ENCODE peak calls at places on chromosomes 16 and 17, in ten cellular contexts. J, K, V, H, M, T, F, W, S and N are unnamed samples.

GRCh38 chr16:59213952-59214351 is 479.8 kb upstream of the GOT2 start:
- DNase-seq in V (no peak), J (no peak), F (no peak), K (no peak), M (no peak), T (no peak), W (no peak), H (no peak), S (no peak), N (no peak)

GRCh38 chr17:63699638-63700527 is at the start of gene LIMD2:
- DNase-seq in M (peak), F (peak), V (no peak), S (peak), T (peak), K (peak), J (peak), W (no peak), H (no peak), N (peak)

GRCh38 chr16:69471121-69471520 is 46.7 kb downstream of the CYB5B start:
- DNase-seq in K (no peak), T (no peak), W (peak), M (no peak), H (no peak), S (no peak), F (no peak), J (no peak), V (no peak), N (no peak)

GRCh38 chr16:54585094-54585493 is 298.5 kb upstream of the IRX3 start:
- DNase-seq in F (peak), V (no peak), T (no peak), K (peak), J (no peak), M (no peak), H (no peak), S (no peak), W (no peak), N (no peak)

GRCh38 chr16:58499615-58500328 is at the start of gene NDRG4:
- DNase-seq in T (peak), F (peak), S (no peak), M (no peak), W (peak), V (peak), K (peak), H (peak), J (peak), N (peak)

GRCh38 chr17:29627951-29628350 is 5.2 kb upstream of the CORO6 start:
- DNase-seq in V (no peak), W (no peak), M (no peak), H (no peak), S (no peak), J (no peak), T (no peak), K (no peak), F (no peak), N (no peak)

GRCh38 chr16:89324056-89325010 is 106.8 kb downstream of the ZNF778 start:
- DNase-seq in J (no peak), V (no peak), M (no peak), F (no peak), W (no peak), T (no peak), S (peak), K (no peak), H (no peak), N (no peak)

GRCh38 chr17:19263621-19264010 is 26.4 kb downstream of the EPN2 start:
- DNase-seq in F (no peak), T (peak), H (no peak), S (no peak), K (no peak), V (no peak), W (no peak), M (no peak), J (no peak), N (no peak)

GRCh38 chr16:48231675-48232214 is 12.4 kb upstream of the LONP2 start:
- DNase-seq in W (peak), J (peak), T (no peak), F (peak), V (no peak), H (no peak), K (peak), S (no peak), M (no peak), N (no peak)

GRCh38 chr17:39631403-39631802 is 4.7 kb downstream of the PPP1R1B start:
- DNase-seq in T (no peak), K (peak), F (peak), S (peak), V (no peak), W (no peak), M (no peak), J (no peak), H (no peak), N (no peak)

GRCh38 chr17:74334393-74335039 is 8.5 kb downstream of the KIF19 start:
- DNase-seq in F (no peak), W (no peak), J (no peak), K (no peak), S (no peak), V (no peak), H (no peak), M (no peak), T (no peak), N (no peak)

GRCh38 chr17:37605813-37606505 is 3.3 kb downstream of the SYNRG start:
- DNase-seq in F (no peak), V (peak), T (no peak), W (no peak), K (no peak), H (no peak), J (no peak), M (peak), S (no peak), N (no peak)

GRCh38 chr16:70453891-70454220 is 539 bp upstream of the FCSK start:
- DNase-seq in V (no peak), H (no peak), F (no peak), M (no peak), W (no peak), S (no peak), K (peak), J (peak), T (no peak), N (no peak)

GRCh38 chr17:29434550-29434949 is 44.4 kb downstream of the TAOK1 start:
- DNase-seq in F (no peak), H (no peak), S (no peak), J (no peak), M (no peak), K (no peak), V (no peak), W (no peak), T (no peak), N (no peak)

GRCh38 chr17:73492802-73493139 is 151.5 kb downstream of the SDK2 start:
- DNase-seq in J (peak), V (no peak), W (no peak), T (no peak), M (no peak), H (no peak), K (peak), S (no peak), F (peak), N (no peak)

GRCh38 chr17:19671433-19671832 is 22.9 kb downstream of the ALDH3A2 start:
- DNase-seq in F (no peak), H (no peak), M (no peak), J (no peak), W (peak), V (no peak), K (no peak), S (no peak), T (no peak), N (no peak)

GRCh38 chr17:8073627-8074485 is 13.7 kb downstream of the ALOX12B start:
- DNase-seq in F (peak), S (peak), J (peak), T (peak), K (peak), V (no peak), W (peak), H (no peak), M (peak), N (peak)

GRCh38 chr16:59886021-59886420 is 1151.9 kb upstream of the GOT2 start:
- DNase-seq in F (no peak), W (no peak), H (peak), V (peak), M (no peak), J (no peak), K (no peak), S (no peak), T (no peak), N (no peak)

GRCh38 chr17:76079577-76080206 is 710 bp downstream of the ZACN start:
- DNase-seq in T (no peak), F (no peak), M (no peak), V (no peak), J (no peak), H (no peak), S (peak), W (no peak), K (peak), N (no peak)

GRCh38 chr17:28951991-28952975 is 965 bp upstream of the PHF12 start:
- DNase-seq in H (peak), T (peak), S (peak), F (peak), W (peak), V (peak), M (peak), K (peak), J (peak), N (no peak)

GRCh38 chr17:74987909-74988711 is 678 bp downstream of the CDR2L start:
- DNase-seq in K (peak), J (peak), M (no peak), F (peak), W (no peak), V (no peak), H (peak), S (peak), T (peak), N (no peak)

GRCh38 chr17:47694818-47695663 is 1.1 kb downstream of the TBKBP1 start:
- DNase-seq in M (no peak), T (peak), F (peak), K (peak), H (no peak), S (peak), W (no peak), J (no peak), V (no peak), N (no peak)

GRCh38 chr17:21042434-21043295 is at the start of gene USP22:
- DNase-seq in W (no peak), V (no peak), M (no peak), S (no peak), F (peak), K (no peak), H (no peak), J (no peak), T (no peak), N (peak)

GRCh38 chr17:53765609-53766008 is 57.1 kb upstream of the KIF2B start:
- DNase-seq in J (no peak), W (no peak), M (no peak), K (no peak), H (no peak), T (no peak), F (no peak), S (no peak), V (no peak), N (no peak)

GRCh38 chr16:29864205-29864604 is 1.2 kb upstream of the CDIPT start:
- DNase-seq in H (no peak), V (no peak), M (no peak), J (no peak), S (no peak), W (no peak), F (no peak), T (no peak), K (no peak), N (no peak)

GRCh38 chr16:30715777-30716445 is 16.9 kb downstream of the SRCAP start:
- DNase-seq in H (no peak), J (peak), K (no peak), S (no peak), F (no peak), T (no peak), W (no peak), M (peak), V (no peak), N (no peak)

GRCh38 chr17:75604034-75604695 is 16.6 kb downstream of the MYO15B start:
- DNase-seq in S (no peak), T (no peak), V (no peak), J (no peak), M (no peak), W (no peak), H (no peak), K (no peak), F (peak), N (no peak)

GRCh38 chr16:66888647-66889615 is 8.6 kb downstream of the PDP2 start:
- DNase-seq in T (no peak), V (no peak), S (no peak), M (no peak), W (no peak), F (no peak), K (no peak), J (no peak), H (no peak), N (no peak)

GRCh38 chr17:16919663-16920627 is 52.0 kb downstream of the TNFRSF13B start:
- DNase-seq in T (peak), M (no peak), S (peak), V (no peak), F (peak), H (no peak), J (no peak), K (peak), W (no peak), N (no peak)

GRCh38 chr17:80859004-80859941 is 132.4 kb upstream of the CHMP6 start:
- DNase-seq in K (peak), M (no peak), H (peak), V (peak), T (peak), W (no peak), F (peak), J (peak), S (no peak), N (no peak)

GRCh38 chr17:3025421-3026124 is 37.8 kb downstream of the OR1D5 start:
- DNase-seq in V (no peak), M (no peak), S (peak), J (no peak), T (peak), F (peak), K (no peak), W (no peak), H (no peak), N (no peak)
- TF ChIP-seq CTCF in V (no peak), M (no peak), S (no peak), J (no peak), T (no peak), F (no peak), K (peak), W (no peak), H (no peak), N (no peak)

GRCh38 chr16:3938843-3939624 is 58.5 kb upstream of the CREBBP start:
- DNase-seq in J (peak), H (peak), V (no peak), M (peak), T (peak), K (peak), F (peak), S (peak), W (peak), N (peak)
- TF ChIP-seq CTCF in J (peak), H (peak), V (peak), M (peak), T (peak), K (peak), F (peak), S (peak), W (peak), N (peak)

DNA sequence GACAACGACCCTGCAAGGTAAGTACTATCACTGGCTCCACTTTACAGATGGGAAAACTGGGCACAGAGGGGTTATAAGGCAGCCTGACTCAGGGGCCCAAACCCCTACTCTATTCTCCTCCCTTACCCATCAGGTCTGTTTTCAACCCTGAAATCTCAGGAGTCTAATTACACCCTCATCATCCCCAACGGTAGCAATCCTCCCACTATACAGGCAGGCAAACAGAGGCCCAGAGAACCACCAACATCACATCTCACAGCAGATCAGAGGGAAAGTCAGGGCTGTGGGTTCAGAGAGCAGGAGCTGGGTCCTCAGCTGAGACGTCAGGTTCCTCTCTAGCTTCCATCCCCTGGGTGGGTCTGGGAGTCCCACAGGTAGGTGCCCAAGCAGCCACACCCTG is 16.5 kb downstream of the JUP start:
- DNase-seq in F (no peak), V (no peak), K (no peak), M (no peak), H (no peak), W (no peak), S (no peak), J (no peak), T (no peak), N (no peak)
- TF ChIP-seq CTCF in F (no peak), V (no peak), K (no peak), M (no peak), H (no peak), W (no peak), S (no peak), J (no peak), T (no peak), N (no peak)

GRCh38 chr16:83953796-83954576 is 946 bp downstream of the OSGIN1 start:
- DNase-seq in J (no peak), S (no peak), T (no peak), W (peak), V (no peak), F (peak), M (no peak), K (peak), H (no peak), N (no peak)
- TF ChIP-seq CTCF in J (peak), S (peak), T (no peak), W (peak), V (peak), F (peak), M (no peak), K (peak), H (peak), N (peak)

DNA sequence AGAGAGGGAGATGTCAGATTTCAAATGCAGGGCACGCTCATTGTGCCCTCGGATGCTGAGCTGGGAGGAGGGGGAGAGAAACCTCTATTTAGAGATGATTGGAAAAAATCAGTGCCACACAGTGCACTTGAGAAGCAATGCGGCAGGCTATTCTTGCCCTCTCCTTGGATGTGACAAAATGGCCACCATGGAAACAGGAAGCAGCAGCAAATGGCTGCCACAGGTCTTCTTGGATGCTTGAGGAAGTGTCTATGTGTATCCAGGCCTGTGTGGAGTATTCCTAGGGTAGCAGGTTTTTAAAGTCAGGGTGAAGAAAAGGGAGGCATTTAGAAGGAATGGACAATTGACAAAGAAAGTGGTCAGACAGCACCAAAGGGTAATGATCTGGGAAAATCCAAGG is 340.1 kb upstream of the ZFHX3 start:
- DNase-seq in F (no peak), J (no peak), S (no peak), K (no peak), M (no peak), T (no peak), H (no peak), V (no peak), W (no peak), N (no peak)
- TF ChIP-seq CTCF in F (no peak), J (no peak), S (no peak), K (no peak), M (no peak), T (no peak), H (no peak), V (no peak), W (no peak), N (no peak)

DNA sequence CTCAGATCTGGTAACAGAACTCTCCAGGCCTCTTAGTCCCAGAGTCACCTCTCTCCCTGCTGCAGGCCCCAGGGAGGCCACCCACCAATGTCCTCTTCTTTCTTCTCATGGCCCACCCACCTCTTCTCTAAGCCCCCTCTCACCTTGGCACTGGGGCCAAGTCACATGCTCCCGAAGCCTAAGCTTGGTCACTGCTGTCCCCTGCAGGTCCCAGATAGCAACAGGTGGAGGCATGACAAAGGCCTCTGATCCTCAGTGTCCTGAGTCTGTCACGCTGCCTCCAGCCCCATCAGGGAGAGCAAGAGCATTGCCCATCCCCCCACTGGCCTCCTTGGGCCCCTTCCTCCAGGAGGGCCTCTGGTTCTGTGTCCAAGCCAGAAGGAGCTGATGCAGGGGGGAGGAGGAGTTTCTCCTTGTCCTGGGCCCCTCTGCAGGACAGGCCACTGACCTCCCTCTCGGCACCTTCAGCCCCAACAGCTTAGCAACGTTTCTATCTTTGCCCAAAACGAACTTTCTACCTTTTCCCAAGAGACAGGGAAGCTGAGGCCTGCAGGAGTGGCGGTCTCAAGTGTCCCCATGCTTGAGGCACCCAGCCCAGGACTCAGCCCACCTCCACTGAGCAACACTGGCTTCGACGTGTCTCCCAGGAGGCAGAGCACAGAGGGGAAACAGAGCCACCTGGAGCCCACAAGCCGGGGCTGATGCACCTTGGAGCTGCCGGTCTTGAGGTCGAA is 8.6 kb downstream of the P2RX1 start:
- DNase-seq in V (no peak), J (peak), H (no peak), W (peak), K (no peak), M (no peak), F (peak), S (no peak), T (no peak), N (no peak)
- TF ChIP-seq CTCF in V (peak), J (no peak), H (peak), W (peak), K (peak), M (no peak), F (peak), S (peak), T (no peak), N (no peak)

DNA sequence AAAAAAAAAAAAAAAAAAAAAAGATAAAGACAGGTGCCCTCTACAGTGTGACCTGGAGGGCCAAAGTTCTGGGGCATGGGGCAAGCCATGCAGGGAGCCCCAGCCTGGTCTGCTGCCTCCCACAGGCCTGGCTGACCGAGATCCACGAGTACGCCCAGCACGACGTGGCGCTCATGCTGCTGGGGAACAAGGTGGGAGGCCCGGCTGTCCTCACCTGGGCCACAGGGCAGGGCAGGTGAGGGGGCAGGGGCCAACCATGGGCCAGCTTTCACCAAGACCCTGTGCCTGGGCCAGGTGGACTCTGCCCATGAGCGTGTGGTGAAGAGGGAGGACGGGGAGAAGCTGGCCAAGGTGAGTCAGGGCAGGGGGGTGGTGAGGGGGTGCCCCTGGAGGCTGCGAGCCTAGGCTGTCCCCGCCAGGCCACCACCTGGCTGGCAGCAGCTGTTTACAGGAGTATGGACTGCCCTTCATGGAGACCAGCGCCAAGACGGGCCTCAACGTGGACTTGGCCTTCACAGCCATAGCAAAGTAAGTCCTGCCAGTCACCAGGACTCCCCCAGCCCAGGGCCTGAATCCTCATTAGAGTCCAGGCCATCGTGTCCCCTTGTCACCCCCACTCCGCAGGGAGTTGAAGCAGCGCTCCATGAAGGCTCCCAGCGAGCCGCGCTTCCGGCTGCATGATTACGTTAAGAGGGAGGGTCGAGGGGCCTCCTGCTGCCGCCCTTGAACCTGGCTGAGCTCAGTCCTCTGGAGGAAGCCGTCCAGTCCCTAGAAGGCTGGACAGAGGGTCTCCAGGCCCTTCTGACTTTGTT is 2.7 kb upstream of the TRAF7 start:
- DNase-seq in K (peak), S (no peak), J (peak), V (no peak), W (peak), M (no peak), H (no peak), F (peak), T (no peak), N (no peak)
- TF ChIP-seq CTCF in K (no peak), S (no peak), J (no peak), V (no peak), W (peak), M (no peak), H (no peak), F (no peak), T (no peak), N (no peak)

GRCh38 chr16:75821117-75821516 is 94.8 kb upstream of the CPHXL start:
- DNase-seq in K (no peak), F (no peak), H (no peak), S (no peak), V (no peak), M (no peak), J (no peak), W (no peak), T (no peak), N (no peak)
- TF ChIP-seq CTCF in K (no peak), F (no peak), H (no peak), S (no peak), V (no peak), M (no peak), J (peak), W (no peak), T (no peak), N (no peak)

GRCh38 chr17:82414548-82415281 is 3.4 kb upstream of the HEXD start:
- DNase-seq in M (peak), S (peak), T (peak), H (peak), W (peak), K (peak), F (peak), V (no peak), J (peak), N (peak)
- TF ChIP-seq CTCF in M (peak), S (peak), T (peak), H (peak), W (peak), K (peak), F (peak), V (peak), J (peak), N (peak)